ENCODE peak calls at places on chromosome 12, in five cellular contexts. H, K, L, R and G are unnamed samples.

GRCh38 chr12:33825986-33826602 is 196.2 kb upstream of the ALG10 start:
- DNase-seq in L (no peak), R (no peak), H (no peak), K (no peak), G (no peak)

GRCh38 chr12:22231836-22232235 is 102.7 kb downstream of the ST8SIA1 start:
- DNase-seq in L (no peak), R (no peak), K (no peak), H (no peak), G (no peak)

GRCh38 chr12:96438330-96438729 is 38.1 kb upstream of the CDK17 start:
- DNase-seq in R (no peak), K (no peak), L (no peak), H (no peak), G (no peak)

GRCh38 chr12:54983536-54984102 is 943 bp downstream of the TESPA1 start:
- DNase-seq in K (no peak), H (no peak), R (no peak), L (no peak), G (no peak)

GRCh38 chr12:64470507-64470906 is 18.6 kb downstream of the TBK1 start:
- DNase-seq in R (no peak), K (no peak), L (no peak), H (no peak), G (no peak)

GRCh38 chr12:42981379-42981778 is 391.8 kb upstream of the PRICKLE1 start:
- DNase-seq in K (no peak), L (no peak), H (no peak), R (no peak), G (no peak)

GRCh38 chr12:96487214-96487613 is 2.2 kb upstream of the CFAP54 start:
- DNase-seq in H (no peak), R (no peak), K (no peak), L (no peak), G (no peak)

GRCh38 chr12:19411234-19412221 is 27.8 kb upstream of the AEBP2 start:
- DNase-seq in R (peak), H (no peak), K (peak), L (no peak), G (no peak)

GRCh38 chr12:96436366-96437295 is 36.4 kb upstream of the CDK17 start:
- DNase-seq in H (no peak), K (no peak), L (no peak), R (no peak), G (no peak)

GRCh38 chr12:91951571-91951970 is 194.1 kb downstream of the BTG1 start:
- DNase-seq in K (no peak), R (no peak), L (no peak), H (no peak), G (no peak)

GRCh38 chr12:124321556-124322270 is 26.8 kb downstream of the RFLNA start:
- DNase-seq in L (no peak), H (no peak), K (no peak), R (no peak), G (no peak)

GRCh38 chr12:39499296-39499695 is 56.4 kb upstream of the KIF21A start:
- DNase-seq in R (no peak), L (no peak), H (no peak), K (no peak), G (no peak)

GRCh38 chr12:100027671-100028070 is 42.9 kb upstream of the ANKS1B start:
- DNase-seq in K (no peak), L (no peak), R (no peak), H (no peak), G (no peak)

GRCh38 chr12:8556748-8557147 is 16.0 kb upstream of the CLEC4E start:
- DNase-seq in L (no peak), K (no peak), H (no peak), R (no peak), G (no peak)

GRCh38 chr12:132437252-132438138 is 52.5 kb upstream of the FBRSL1 start:
- DNase-seq in H (no peak), L (no peak), K (peak), R (no peak), G (no peak)